ENCODE peak calls at places on chromosomes 5 and 9, in eight cellular contexts. C, J, Q, P, D, R, O and U are unnamed samples.

GRCh38 chr9:94649100-94649855 is 10.0 kb upstream of the FBP1 start:
- DNase-seq in C (no peak), J (peak; percentile 26), Q (no peak), P (no peak), D (no peak), R (no peak), O (no peak), U (no peak)

GRCh38 chr5:1002271-1002546 is 6.4 kb upstream of the NKD2 start:
- DNase-seq in C (no peak), J (no peak), Q (no peak), P (no peak), D (no peak), R (no peak), O (no peak), U (no peak)

GRCh38 chr9:89911721-89912604 is 307.2 kb downstream of the GADD45G start:
- DNase-seq in C (no peak), J (peak; percentile 12), Q (no peak), P (no peak), D (no peak), R (no peak), O (no peak), U (no peak)

GRCh38 chr9:17481565-17481964 is 97.3 kb upstream of the SH3GL2 start:
- DNase-seq in C (no peak), J (no peak), Q (no peak), P (peak; percentile 3), D (no peak), R (no peak), O (no peak), U (no peak)

GRCh38 chr5:59698774-59699173 is 194.8 kb downstream of the PDE4D start:
- DNase-seq in C (no peak), J (no peak), Q (no peak), P (no peak), D (no peak), R (no peak), O (no peak), U (no peak)

GRCh38 chr5:116814656-116815055 is 240.0 kb upstream of the SEMA6A start:
- DNase-seq in C (no peak), J (no peak), Q (no peak), P (no peak), D (peak; percentile 47), R (no peak), O (no peak), U (no peak)

GRCh38 chr9:130607640-130608420 is 28.5 kb downstream of the FUBP3 start:
- DNase-seq in C (no peak), J (peak; percentile 51), Q (no peak), P (no peak), D (no peak), R (no peak), O (peak; percentile 25), U (no peak)

GRCh38 chr9:133604856-133605255 is 4.3 kb downstream of the FAM163B start:
- DNase-seq in C (no peak), J (no peak), Q (no peak), P (no peak), D (no peak), R (no peak), O (no peak), U (no peak)

GRCh38 chr5:139385061-139385889 is 2.2 kb upstream of the SLC23A1 start:
- DNase-seq in C (no peak), J (peak; percentile 65), Q (no peak), P (no peak), D (no peak), R (no peak), O (no peak), U (no peak)

GRCh38 chr5:171152382-171152781 is 156.7 kb upstream of the TLX3 start:
- DNase-seq in C (no peak), J (peak; percentile 37), Q (no peak), P (peak; percentile 30), D (peak; percentile 26), R (no peak), O (no peak), U (no peak)

GRCh38 chr9:34123682-34124081 is 2.8 kb downstream of the DCAF12 start:
- DNase-seq in C (no peak), J (no peak), Q (peak; percentile 28), P (no peak), D (no peak), R (no peak), O (peak; percentile 17), U (no peak)